ENCODE peak calls at places on chromosomes 11 and 22, in four cellular contexts. N is fibroblast of lung, E is heart right ventricle, A is aorta. K is an unnamed sample. For H3K4me1, the result is how much of the 10 kb centered on the place peaks cover.

GRCh38 chr11:41431784-41432183 is 27.7 kb downstream of the LRRC4C start:
- DNase-seq in N (no peak), E (no peak), A (no peak), K (no peak)

GRCh38 chr11:65125197-65126056 is 3.3 kb downstream of the MRPL49 start:
- DNase-seq in N (no peak), E (no peak), A (no peak), K (no peak)

GRCh38 chr11:130772266-130773227 is 143.7 kb downstream of the SNX19 start:
- DNase-seq in N (peak), E (no peak), A (no peak), K (no peak)

GRCh38 chr22:30892286-30892685 is 76.3 kb downstream of the MORC2 start:
- DNase-seq in N (no peak), E (peak), A (no peak), K (no peak)

GRCh38 chr22:32083000-32083399 is 39.9 kb downstream of the SLC5A1 start:
- DNase-seq in N (no peak), E (no peak), A (no peak), K (no peak)

GRCh38 chr22:49768961-49769690 is 58.5 kb downstream of the BRD1 start:
- DNase-seq in N (peak), E (no peak), A (peak), K (peak)

GRCh38 chr11:6531267-6531752 is 34.2 kb downstream of the DNHD1 start:
- DNase-seq in N (peak), E (peak), A (no peak), K (no peak)

GRCh38 chr22:23530106-23530505 is 50.0 kb downstream of the IGLL1 start:
- DNase-seq in N (no peak), E (no peak), A (no peak), K (peak)

GRCh38 chr11:88433546-88434230 is 96.2 kb upstream of the CTSC start:
- DNase-seq in N (no peak), E (no peak), A (no peak), K (no peak)

GRCh38 chr11:23961503-23962338 is 535.1 kb upstream of the LUZP2 start:
- DNase-seq in N (no peak), E (no peak), A (no peak), K (no peak)

GRCh38 chr11:121514998-121515671 is 62.4 kb upstream of the SORL1-AS1 start:
- DNase-seq in N (no peak), E (no peak), A (no peak), K (no peak)

GRCh38 chr11:66292543-66293332 is 1.0 kb downstream of the TMEM151A start:
- DNase-seq in N (no peak), E (no peak), A (no peak), K (no peak)

GRCh38 chr11:114135737-114136151 is 76.2 kb downstream of the ZBTB16 start:
- DNase-seq in N (peak), E (no peak), A (no peak), K (no peak)

GRCh38 chr11:62896049-62896448 is 15.4 kb downstream of the SLC3A2 start:
- DNase-seq in N (no peak), E (peak), A (no peak), K (no peak)

GRCh38 chr11:123853038-123853437 is 32.4 kb downstream of the TMEM225 start:
- DNase-seq in N (no peak), E (no peak), A (no peak), K (no peak)

GRCh38 chr11:122900803-122901202 is 18.2 kb downstream of the JHY start:
- DNase-seq in N (no peak), E (no peak), A (no peak), K (no peak)

GRCh38 chr11:82105331-82105992 is 628.2 kb downstream of the FAM181B start:
- DNase-seq in N (no peak), E (no peak), A (no peak), K (no peak)

GRCh38 chr22:36910461-36910860 is 3.0 kb upstream of the CSF2RB start:
- DNase-seq in N (no peak), E (no peak), A (no peak), K (no peak)

GRCh38 chr11:20278727-20279126 is 84.8 kb upstream of the HTATIP2 start:
- DNase-seq in N (no peak), E (no peak), A (no peak), K (no peak)

GRCh38 chr11:96303067-96303466 is 39.9 kb downstream of the MAML2 start:
- DNase-seq in N (peak), E (no peak), A (no peak), K (no peak)

GRCh38 chr11:129580278-129580677 is 204.6 kb downstream of the BARX2 start:
- DNase-seq in N (no peak), E (no peak), A (no peak), K (no peak)

GRCh38 chr11:92211576-92212167 is 12.9 kb upstream of the FAT3 start:
- DNase-seq in N (peak), E (peak), A (peak), K (no peak)

GRCh38 chr11:94183886-94184264 is 55.2 kb downstream of the PANX1 start:
- DNase-seq in N (peak), E (peak), A (peak), K (peak)

GRCh38 chr11:69008774-69009440 is 4.1 kb downstream of the MRGPRF start:
- DNase-seq in N (peak), E (peak), A (peak), K (peak)

GRCh38 chr11:94128746-94129504 is at the start of gene PANX1:
- DNase-seq in N (peak), E (peak), A (peak), K (peak)

GRCh38 chr11:119336744-119337469 is 2.6 kb downstream of the RNF26 start:
- DNase-seq in N (no peak), E (no peak), A (peak), K (no peak)

GRCh38 chr11:119334173-119334930 is at the start of gene RNF26:
- DNase-seq in N (peak), E (peak), A (peak), K (peak)

GRCh38 chr11:119337581-119338317 is 2.9 kb downstream of the C1QTNF5 start:
- DNase-seq in N (peak), E (no peak), A (peak), K (peak)

GRCh38 chr11:119335655-119336543 is 1.6 kb downstream of the RNF26 start:
- DNase-seq in N (no peak), E (no peak), A (peak), K (no peak)

GRCh38 chr11:119335091-119335654 is 846 bp downstream of the RNF26 start:
- DNase-seq in N (no peak), E (no peak), A (peak), K (no peak)
- H3K4me3 ChIP-seq in N (peak), E (peak), A (peak), K (peak)

GRCh38 chr11:70158757-70159389 is 44.2 kb upstream of the FADD start:
- DNase-seq in N (no peak), E (no peak), A (no peak), K (no peak)
- H3K27ac ChIP-seq in N (no peak), E (no peak), A (peak), K (no peak)

GRCh38 chr22:47806894-47807293 is 1044.4 kb downstream of the TBC1D22A start:
- DNase-seq in N (no peak), E (no peak), A (no peak), K (no peak)
- H3K4me1 ChIP-seq in N (under half), E (under half), A (under half), K (under half)

DNA sequence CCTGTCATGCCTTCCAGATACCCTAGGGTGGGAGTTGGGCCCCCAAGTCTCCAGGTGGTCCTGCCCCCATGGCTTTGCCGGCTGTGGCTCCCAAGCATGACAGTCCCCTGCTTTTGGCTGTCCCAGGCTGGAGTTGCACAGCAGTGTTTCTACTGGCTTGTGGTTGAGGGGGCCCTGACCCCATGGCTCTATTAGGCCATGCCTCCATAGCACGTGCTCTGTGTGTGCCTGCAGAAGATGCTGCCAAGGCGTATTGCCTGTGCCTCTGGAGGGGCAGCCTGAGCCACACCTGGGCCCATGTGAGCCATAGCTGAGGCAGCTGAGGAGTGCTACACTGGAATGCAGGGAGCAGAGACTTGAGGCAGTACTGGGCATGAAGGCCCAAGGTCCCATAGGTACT is 25.4 kb upstream of the CD81 start:
- DNase-seq in N (no peak), E (no peak), A (no peak), K (no peak)
- H3K4me3 ChIP-seq in N (no peak), E (no peak), A (no peak), K (no peak)

GRCh38 chr11:61133956-61134662 is 27.1 kb downstream of the VPS37C start:
- DNase-seq in N (no peak), E (no peak), A (peak), K (no peak)
- H3K27ac ChIP-seq in N (no peak), E (no peak), A (no peak), K (no peak)

GRCh38 chr11:117193130-117194020 is 5.8 kb upstream of the TAGLN start:
- DNase-seq in N (no peak), E (no peak), A (peak), K (no peak)
- H3K4me1 ChIP-seq in N (under half), E (under half), A (under half), K (under half)

GRCh38 chr11:31812392-31813241 is 1.5 kb upstream of the PAX6 start:
- DNase-seq in N (no peak), E (no peak), A (no peak), K (no peak)
- H3K4me3 ChIP-seq in N (peak), E (peak), A (peak), K (peak)

GRCh38 chr22:28111501-28111900 is 192.4 kb upstream of the PITPNB start:
- DNase-seq in N (no peak), E (no peak), A (no peak), K (no peak)
- H3K27ac ChIP-seq in N (no peak), E (no peak), A (no peak), K (no peak)

GRCh38 chr11:112968988-112969714 is 7.9 kb downstream of the NCAM1 start:
- DNase-seq in N (peak), E (no peak), A (no peak), K (no peak)

GRCh38 chr11:112975493-112975892 is 14.3 kb downstream of the NCAM1 start:
- DNase-seq in N (no peak), E (no peak), A (no peak), K (no peak)

GRCh38 chr11:112977620-112978212 is 16.5 kb downstream of the NCAM1 start:
- DNase-seq in N (peak), E (no peak), A (no peak), K (no peak)

GRCh38 chr11:112971200-112971599 is 10.0 kb downstream of the NCAM1 start:
- DNase-seq in N (no peak), E (no peak), A (no peak), K (no peak)

GRCh38 chr11:112972399-112973115 is 11.3 kb downstream of the NCAM1 start:
- DNase-seq in N (no peak), E (no peak), A (no peak), K (no peak)
- H3K4me1 ChIP-seq in N (under half), E (under half), A (under half), K (under half)

K was measured in left lung.